ENCODE peak calls at places on chromosomes 12 and 14, in four cellular contexts. K, U, X and R are unnamed samples.

GRCh38 chr14:100652739-100653138 is 65.5 kb upstream of the BEGAIN start:
- DNase-seq in K (no peak), U (no peak), X (no peak), R (no peak)

GRCh38 chr12:27003421-27004311 is 10.5 kb downstream of the TM7SF3 start:
- DNase-seq in K (no peak), X (no peak), U (no peak), R (no peak)

GRCh38 chr12:91923864-91924263 is 221.8 kb downstream of the BTG1 start:
- DNase-seq in U (no peak), X (no peak), K (no peak), R (no peak)

GRCh38 chr12:104166465-104166864 is 28.5 kb upstream of the NFYB start:
- DNase-seq in X (no peak), K (no peak), U (no peak), R (no peak)

GRCh38 chr14:80095623-80096022 is 115.7 kb downstream of the DIO2 start:
- DNase-seq in U (no peak), K (peak), X (peak), R (no peak)

GRCh38 chr12:18886962-18887361 is 149.0 kb downstream of the CAPZA3 start:
- DNase-seq in K (no peak), U (no peak), X (no peak), R (no peak)

GRCh38 chr12:77893918-77894317 is 63.2 kb downstream of the NAV3 start:
- DNase-seq in X (peak), U (no peak), K (peak), R (no peak)

GRCh38 chr12:41604830-41605229 is 416.7 kb downstream of the PDZRN4 start:
- DNase-seq in X (no peak), U (no peak), K (no peak), R (no peak)

GRCh38 chr14:60651936-60652673 is 2.8 kb upstream of the SIX1 start:
- DNase-seq in X (no peak), K (no peak), U (no peak), R (no peak)

GRCh38 chr12:103401421-103401820 is 94.3 kb downstream of the C12orf42 start:
- DNase-seq in X (no peak), K (peak), U (peak), R (no peak)

GRCh38 chr12:129776977-129777667 is 126.7 kb downstream of the TMEM132D start:
- DNase-seq in X (no peak), K (no peak), U (no peak), R (no peak)

GRCh38 chr12:121214171-121214777 is 4.3 kb downstream of the P2RX4 start:
- DNase-seq in K (peak), U (no peak), X (no peak), R (no peak)

GRCh38 chr12:75964150-75964549 is 67.4 kb downstream of the PHLDA1 start:
- DNase-seq in U (no peak), X (no peak), K (no peak), R (no peak)

GRCh38 chr14:105309371-105309770 is 5.2 kb upstream of the PACS2 start:
- DNase-seq in K (no peak), U (no peak), X (no peak), R (no peak)

GRCh38 chr12:117067638-117068037 is 31.6 kb downstream of the TESC start:
- DNase-seq in U (no peak), K (no peak), X (no peak), R (peak)

GRCh38 chr12:2783936-2784600 is 10.7 kb upstream of the FKBP4 start:
- DNase-seq in X (no peak), U (no peak), K (peak), R (peak)

GRCh38 chr12:31233061-31233730 is 92.8 kb downstream of the SINHCAF start:
- DNase-seq in K (no peak), X (no peak), U (no peak), R (no peak)

GRCh38 chr14:62745496-62745895 is 299.8 kb downstream of the KCNH5 start:
- DNase-seq in U (peak), K (peak), X (no peak), R (no peak)

GRCh38 chr12:51884676-51885229 is 3.1 kb upstream of the ANKRD33 start:
- DNase-seq in K (peak), X (no peak), U (peak), R (no peak)

GRCh38 chr12:52221912-52222457 is 11.1 kb upstream of the KRT7 start:
- DNase-seq in X (no peak), K (peak), U (no peak), R (no peak)

GRCh38 chr12:50055831-50056628 is 1.4 kb upstream of the ASIC1 start:
- DNase-seq in U (no peak), X (no peak), K (peak), R (peak)

GRCh38 chr12:118237908-118238307 is 102.0 kb downstream of the PEBP1 start:
- DNase-seq in U (peak), K (peak), X (no peak), R (no peak)

GRCh38 chr14:88695873-88696272 is 96.9 kb downstream of the EML5 start:
- DNase-seq in U (no peak), K (peak), X (no peak), R (no peak)